ENCODE peak calls at places on chromosomes 11 and 22, in four cellular contexts. H, Y, J and C are unnamed samples.

GRCh38 chr11:119727523-119728081 is 1.4 kb downstream of the NECTIN1 start:
- DNase-seq in H (peak), Y (peak), J (no peak), C (no peak)

GRCh38 chr11:76610371-76610770 is 60.2 kb downstream of the LRRC32 start:
- DNase-seq in H (no peak), Y (no peak), J (no peak), C (no peak)

GRCh38 chr11:119450590-119450989 is 27.6 kb upstream of the THY1 start:
- DNase-seq in H (no peak), Y (no peak), J (no peak), C (no peak)

GRCh38 chr22:19582033-19582693 is 58.0 kb upstream of the CLDN5 start:
- DNase-seq in H (no peak), Y (no peak), J (no peak), C (no peak)

GRCh38 chr22:46070722-46071450 is 79.4 kb upstream of the PPARA start:
- DNase-seq in H (peak), Y (peak), J (peak), C (no peak)

GRCh38 chr11:119990306-119991021 is 147.4 kb downstream of the TRIM29 start:
- DNase-seq in H (no peak), Y (no peak), J (no peak), C (no peak)

GRCh38 chr11:86748296-86748695 is 52.0 kb upstream of the PRSS23 start:
- DNase-seq in H (no peak), Y (no peak), J (no peak), C (no peak)

GRCh38 chr22:21942407-21942895 is 10.2 kb downstream of the PPM1F start:
- DNase-seq in H (peak), Y (no peak), J (peak), C (peak)

GRCh38 chr11:1782831-1783724 is 19.4 kb upstream of the CTSD start:
- DNase-seq in H (peak), Y (no peak), J (peak), C (no peak)

GRCh38 chr11:68411501-68411991 is 49.0 kb upstream of the PPP6R3 start:
- DNase-seq in H (peak), Y (no peak), J (no peak), C (no peak)

GRCh38 chr11:132200303-132200936 is 830.0 kb downstream of the NTM start:
- DNase-seq in H (no peak), Y (no peak), J (no peak), C (no peak)

GRCh38 chr11:110747531-110747930 is 35.3 kb upstream of the ARHGAP20 start:
- DNase-seq in H (no peak), Y (no peak), J (no peak), C (no peak)

GRCh38 chr22:44574057-44574456 is 76.0 kb upstream of the RTL6 start:
- DNase-seq in H (no peak), Y (no peak), J (no peak), C (peak)

GRCh38 chr11:107275632-107276031 is 182.0 kb downstream of the CWF19L2 start:
- DNase-seq in H (no peak), Y (no peak), J (no peak), C (no peak)

GRCh38 chr11:23995891-23996290 is 501.0 kb upstream of the LUZP2 start:
- DNase-seq in H (no peak), Y (no peak), J (no peak), C (no peak)

GRCh38 chr11:2788751-2789140 is 89.0 kb upstream of the KCNQ1OT1 start:
- DNase-seq in H (peak), Y (no peak), J (no peak), C (no peak)

GRCh38 chr22:17131686-17132085 is 10.5 kb upstream of the TMEM121B start:
- DNase-seq in H (no peak), Y (peak), J (no peak), C (no peak)

GRCh38 chr22:28808716-28809355 is 8.5 kb upstream of the XBP1 start:
- DNase-seq in H (no peak), Y (no peak), J (no peak), C (no peak)

GRCh38 chr11:69456712-69457111 is 24.8 kb upstream of the LINC01488 start:
- DNase-seq in H (peak), Y (no peak), J (no peak), C (no peak)

GRCh38 chr11:68828155-68828931 is 13.4 kb downstream of the CPT1A start:
- DNase-seq in H (peak), Y (no peak), J (peak), C (no peak)

GRCh38 chr11:11208994-11209393 is 144.1 kb downstream of the CSNK2A3 start:
- DNase-seq in H (no peak), Y (no peak), J (no peak), C (no peak)

GRCh38 chr22:42317691-42318547 is 47.5 kb upstream of the TCF20 start:
- DNase-seq in H (peak), Y (no peak), J (no peak), C (peak)

GRCh38 chr11:62501432-62501891 is 45.1 kb downstream of the AHNAK start:
- DNase-seq in H (no peak), Y (peak), J (no peak), C (no peak)

GRCh38 chr11:114308689-114309089 is 12.5 kb downstream of the NNMT start:
- DNase-seq in H (no peak), Y (no peak), J (peak), C (no peak)
- H3K27ac ChIP-seq in H (peak), Y (no peak), J (peak), C (peak)

DNA sequence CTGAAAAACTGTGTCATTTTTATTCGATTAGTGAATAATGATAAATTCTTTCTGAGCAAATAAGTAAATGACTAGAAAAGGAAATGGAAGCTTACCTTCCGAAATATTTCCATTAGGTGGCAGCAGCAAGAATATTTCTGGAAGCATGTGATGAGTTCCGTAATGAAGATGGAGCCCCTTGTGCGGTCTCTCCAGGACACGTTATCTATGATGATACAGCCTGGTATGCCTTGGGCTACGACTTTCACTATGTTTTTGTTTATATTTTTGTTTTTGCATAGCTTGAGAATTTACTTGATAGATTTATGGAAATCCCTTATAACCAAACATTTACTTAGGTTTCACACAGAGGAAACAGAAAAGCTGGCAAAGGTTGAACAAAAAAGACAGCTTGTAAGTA is 25.7 kb downstream of the CASP5 start:
- DNase-seq in H (no peak), Y (no peak), J (peak), C (no peak)
- TF ChIP-seq CTCF in H (no peak), Y (no peak), J (no peak), C (peak)

GRCh38 chr11:96213500-96213899 is 129.5 kb downstream of the MAML2 start:
- DNase-seq in H (no peak), Y (no peak), J (no peak), C (no peak)
- H3K27ac ChIP-seq in H (peak), Y (no peak), J (no peak), C (no peak)

GRCh38 chr11:66068923-66069714 is 953 bp upstream of the PACS1 start:
- DNase-seq in H (no peak), Y (no peak), J (peak), C (no peak)
- TF ChIP-seq CTCF in H (no peak), Y (peak), J (no peak), C (no peak)

GRCh38 chr22:36660510-36660840 is 43.1 kb downstream of the CACNG2 start:
- DNase-seq in H (no peak), Y (no peak), J (no peak), C (no peak)
- H3K27ac ChIP-seq in H (no peak), Y (no peak), J (no peak), C (peak)

DNA sequence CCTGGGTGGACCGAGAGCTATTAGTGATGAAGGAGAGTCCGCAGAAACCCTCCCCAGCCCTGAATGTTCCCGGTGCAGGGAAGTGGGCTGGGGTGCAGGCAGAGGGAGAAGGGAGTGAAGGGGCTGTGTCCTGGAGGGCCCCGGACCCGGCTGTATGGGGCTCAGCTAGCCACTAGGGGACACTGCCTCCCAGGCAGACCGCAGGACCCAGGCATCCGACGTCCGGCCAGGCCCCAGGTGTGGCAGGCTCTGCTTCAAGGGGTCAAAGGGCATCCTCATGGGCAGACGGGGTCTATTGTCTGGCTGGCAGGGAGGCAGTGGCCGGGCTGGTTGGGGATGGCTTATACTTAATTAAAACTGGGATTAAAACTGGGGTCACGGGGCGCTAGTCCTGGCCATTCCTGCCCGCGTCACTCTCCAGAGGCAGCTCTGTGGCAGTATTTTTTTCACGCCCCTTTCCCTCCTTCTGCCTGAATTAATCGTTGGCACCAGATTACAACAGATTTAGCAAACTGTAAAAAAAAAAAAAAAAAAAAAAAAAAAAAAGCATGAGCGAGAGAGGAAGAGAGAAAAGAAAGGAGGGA is 5.0 kb downstream of the FLRT1 start:
- DNase-seq in H (no peak), Y (peak), J (no peak), C (no peak)
- TF ChIP-seq CTCF in H (peak), Y (peak), J (peak), C (peak)

GRCh38 chr22:40723396-40723933 is 44.2 kb downstream of the MCHR1 start:
- DNase-seq in H (no peak), Y (no peak), J (no peak), C (no peak)

GRCh38 chr22:40732996-40733292 is 53.7 kb downstream of the MCHR1 start:
- DNase-seq in H (no peak), Y (no peak), J (no peak), C (no peak)

GRCh38 chr22:40728731-40729189 is 49.5 kb downstream of the MCHR1 start:
- DNase-seq in H (peak), Y (no peak), J (no peak), C (no peak)

GRCh38 chr22:40729284-40729683 is 50.0 kb downstream of the MCHR1 start:
- DNase-seq in H (no peak), Y (no peak), J (no peak), C (no peak)

DNA sequence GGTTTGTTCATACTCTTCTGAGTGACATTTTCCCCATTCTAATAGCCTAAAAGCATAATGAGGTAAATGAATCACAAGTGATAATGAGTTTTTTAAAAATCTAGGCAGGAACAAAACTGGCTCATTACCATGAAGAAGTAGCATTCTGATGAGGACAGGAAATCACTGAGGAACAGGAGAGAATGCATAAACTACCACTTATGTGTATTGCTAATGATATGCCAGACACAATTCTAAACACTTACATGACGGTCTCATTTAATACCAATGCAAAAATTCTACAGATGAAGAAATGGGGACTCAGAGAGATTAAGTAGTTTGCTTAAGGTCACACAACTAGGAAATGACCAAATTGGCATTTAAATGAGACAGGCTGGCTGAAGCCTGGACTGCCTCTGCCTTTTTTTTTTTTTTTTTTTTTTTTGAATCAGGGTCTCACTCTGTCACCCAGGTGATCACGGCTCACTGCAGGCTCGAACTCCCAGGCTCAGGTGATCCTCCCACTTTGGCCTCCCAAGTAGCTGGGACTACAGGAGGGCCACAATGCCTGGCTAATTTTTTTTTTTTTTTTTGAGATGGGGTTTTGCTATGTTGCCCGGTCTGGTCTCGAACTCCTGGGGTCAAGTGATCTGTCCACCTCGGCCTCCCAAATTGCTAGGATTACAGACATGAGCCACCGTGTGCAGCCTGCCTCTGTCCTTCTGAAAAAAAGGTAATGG is 48.5 kb downstream of the MCHR1 start:
- DNase-seq in H (no peak), Y (no peak), J (no peak), C (no peak)
- H3K27ac ChIP-seq in H (no peak), Y (no peak), J (no peak), C (no peak)

GRCh38 chr11:135073444-135073843 is 661.4 kb upstream of the B3GAT1 start:
- DNase-seq in H (no peak), Y (no peak), J (no peak), C (no peak)

GRCh38 chr11:135075740-135076139 is 663.7 kb upstream of the B3GAT1 start:
- DNase-seq in H (peak), Y (peak), J (peak), C (no peak)

GRCh38 chr11:135073870-135074269 is 661.8 kb upstream of the B3GAT1 start:
- DNase-seq in H (no peak), Y (no peak), J (no peak), C (no peak)

GRCh38 chr11:135069884-135070283 is 657.8 kb upstream of the B3GAT1 start:
- DNase-seq in H (no peak), Y (no peak), J (no peak), C (peak)

DNA sequence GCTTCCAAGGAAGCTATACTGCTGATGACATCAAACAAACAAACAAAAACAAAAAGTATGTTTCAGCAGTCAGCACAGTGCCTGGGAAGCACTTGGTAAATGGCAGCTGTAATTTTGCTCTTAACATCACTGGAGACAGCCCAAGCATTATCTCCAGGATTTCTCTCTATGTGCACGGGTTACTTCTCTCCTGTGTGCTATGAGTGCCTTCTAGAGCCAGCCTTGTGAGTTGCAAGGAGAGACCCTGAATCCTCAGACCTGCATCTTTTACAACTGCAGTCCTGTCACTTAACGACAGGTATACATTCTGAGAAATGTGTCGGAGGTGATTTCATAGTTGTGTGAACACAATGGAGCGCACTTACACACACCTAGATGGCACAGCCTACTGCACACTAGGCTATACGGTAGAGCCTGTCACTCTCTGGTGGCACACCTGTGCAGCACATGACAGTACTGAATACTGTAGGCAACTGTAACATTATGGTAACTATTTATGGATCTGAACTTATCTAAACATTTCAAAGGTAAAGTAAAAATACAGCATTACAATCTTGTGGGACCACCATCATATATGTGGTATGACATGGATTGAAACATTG is 662.5 kb upstream of the B3GAT1 start:
- DNase-seq in H (no peak), Y (peak), J (no peak), C (no peak)
- TF ChIP-seq CTCF in H (no peak), Y (peak), J (no peak), C (no peak)

GRCh38 chr11:128029219-128029722 is 558.1 kb downstream of the ETS1 start:
- DNase-seq in H (no peak), Y (no peak), J (no peak), C (no peak)

GRCh38 chr11:128021304-128022006 is 565.9 kb downstream of the ETS1 start:
- DNase-seq in H (no peak), Y (peak), J (no peak), C (no peak)

GRCh38 chr11:128022007-128022368 is 565.4 kb downstream of the ETS1 start:
- DNase-seq in H (no peak), Y (no peak), J (no peak), C (no peak)

GRCh38 chr11:128022761-128023160 is 564.6 kb downstream of the ETS1 start:
- DNase-seq in H (no peak), Y (no peak), J (no peak), C (no peak)

GRCh38 chr11:128026596-128026995 is 560.8 kb downstream of the ETS1 start:
- DNase-seq in H (no peak), Y (no peak), J (no peak), C (peak)
- H3K27ac ChIP-seq in H (no peak), Y (no peak), J (no peak), C (no peak)

DNA sequence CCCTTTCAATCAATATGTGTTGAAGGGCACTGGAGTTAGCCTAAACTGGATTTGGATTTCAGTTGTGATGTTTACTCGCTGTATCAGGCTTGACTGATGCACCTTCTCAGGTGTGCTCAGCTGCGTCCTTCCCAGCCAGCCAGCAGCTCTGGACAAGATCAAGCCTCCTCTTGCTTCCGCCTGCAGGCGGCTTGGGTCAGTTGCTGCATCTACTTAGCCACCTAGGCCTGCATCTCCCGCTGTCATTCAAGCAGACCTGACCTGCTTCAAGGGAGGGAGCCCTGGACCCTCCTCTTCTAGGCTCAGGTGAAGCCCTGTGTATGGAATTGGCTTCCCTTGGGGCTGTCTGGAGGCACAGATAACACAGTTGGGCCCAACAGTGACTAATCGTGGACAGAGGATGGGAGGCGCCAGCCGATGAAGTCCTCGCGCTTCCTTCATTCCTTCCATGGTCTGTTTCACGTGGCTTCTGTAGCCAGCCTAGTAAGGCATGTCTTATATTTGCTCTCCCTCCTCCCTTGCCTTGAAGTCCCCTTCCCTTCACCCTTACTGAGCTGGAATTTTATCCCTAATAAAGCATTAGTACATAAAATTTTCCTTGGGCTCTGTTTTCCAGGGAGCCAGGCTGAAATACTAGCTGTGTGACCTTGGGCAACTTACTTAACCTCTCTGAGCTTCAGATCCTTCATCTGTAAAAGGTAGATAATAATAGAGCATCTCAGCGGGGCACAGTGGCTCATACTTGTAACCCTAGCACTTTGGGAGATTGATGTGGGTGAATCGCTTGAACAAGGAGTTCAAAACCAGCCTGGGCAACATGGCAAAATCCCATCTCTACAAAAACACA is 2.1 kb upstream of the LHFPL7 start:
- DNase-seq in H (no peak), Y (no peak), J (no peak), C (no peak)
- TF ChIP-seq CTCF in H (no peak), Y (no peak), J (no peak), C (no peak)